ENCODE peak calls at places on chromosomes 16 and 17, in nine cellular contexts. D is ovary; U is PC-9; B is mammary epithelial cell; R is naive thymus-derived CD4-positive, alpha-beta T cell; Y is OCI-LY7; I is aorta; Q is CD8-positive, alpha-beta memory T cell; C is left lung. F is an unnamed sample.

GRCh38 chr17:39271546-39271945 is 45.8 kb upstream of the STAC2 start:
- DNase-seq in I (no peak), Y (no peak), U (no peak), R (no peak), B (no peak), Q (no peak), D (no peak), C (no peak), F (no peak)

GRCh38 chr16:52383640-52384292 is 163.2 kb downstream of the TOX3 start:
- DNase-seq in Y (no peak), R (no peak), C (no peak), B (no peak), U (no peak), Q (no peak), I (no peak), D (no peak), F (no peak)

GRCh38 chr17:51848451-51848850 is 310.1 kb downstream of the CA10 start:
- DNase-seq in C (no peak), Y (no peak), Q (no peak), I (no peak), R (no peak), B (peak; percentile 66), D (no peak), U (no peak), F (no peak)

GRCh38 chr17:46791531-46791930 is 27.0 kb downstream of the WNT3 start:
- DNase-seq in C (no peak), D (no peak), I (no peak), U (no peak), Q (no peak), R (no peak), B (no peak), Y (no peak), F (no peak)

GRCh38 chr16:57091990-57092785 is at the start of gene CPNE2:
- DNase-seq in R (peak; percentile 29), I (peak; percentile 80), Q (peak; percentile 21), D (peak; percentile 80), C (peak; percentile 75), B (no peak), Y (peak; percentile 56), U (peak; percentile 56), F (no peak)

GRCh38 chr17:38868095-38868967 is 1.5 kb upstream of the LASP1 start:
- DNase-seq in I (peak; percentile 75), B (no peak), C (peak; percentile 55), Y (peak; percentile 83), Q (no peak), R (no peak), U (peak; percentile 42), D (peak; percentile 63), F (no peak)

GRCh38 chr17:40100669-40101366 is 429 bp upstream of the NR1D1 start:
- DNase-seq in I (peak; percentile 99), D (peak; percentile 98), U (peak; percentile 98), R (peak; percentile 67), C (peak; percentile 98), Q (peak; percentile 93), Y (peak; percentile 93), B (peak; percentile 98), F (peak; percentile 94)

GRCh38 chr17:43552229-43552837 is 6.2 kb upstream of the ETV4 start:
- DNase-seq in C (no peak), D (no peak), Y (no peak), B (no peak), I (no peak), R (no peak), U (no peak), Q (no peak), F (no peak)

DNA sequence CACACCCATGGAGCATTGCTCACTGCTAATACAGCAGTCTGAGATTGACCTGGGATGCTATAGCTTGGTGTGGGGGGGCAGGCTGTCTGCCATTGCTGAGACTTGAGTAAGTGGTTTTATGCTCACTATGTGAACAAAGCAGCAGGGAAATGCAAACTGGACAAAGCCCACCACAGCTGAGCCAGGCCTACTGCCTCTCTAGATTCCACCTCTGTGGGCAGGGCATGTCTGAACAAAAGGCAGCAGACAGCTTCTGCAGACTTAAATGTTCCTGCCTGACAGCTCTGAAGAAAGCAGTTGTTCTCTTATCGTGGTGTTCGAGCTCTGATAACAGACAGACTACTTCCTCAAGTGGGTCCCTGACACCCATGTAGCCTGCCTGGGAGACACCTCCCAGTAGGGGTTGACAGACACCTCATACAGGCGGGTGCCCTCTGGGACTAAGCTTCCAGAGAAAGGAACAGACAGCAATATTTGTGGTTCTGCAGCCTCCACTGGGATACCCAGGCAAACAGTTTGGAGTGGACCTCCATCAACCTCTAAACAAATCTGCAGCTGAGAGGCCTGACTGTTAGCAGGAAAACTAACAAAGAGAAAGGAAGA is 2204.8 kb downstream of the TP53TG3F start:
- DNase-seq in Y (no peak), B (no peak), C (no peak), Q (no peak), D (no peak), U (no peak), R (no peak), I (no peak), F (no peak)
- H3K9me3 ChIP-seq in Y (no peaks in the 10 kb centered on the region), B (peaks cover 3% of the 10 kb centered on the region), C (no peaks in the 10 kb centered on the region), Q (no peaks in the 10 kb centered on the region), D (no peaks in the 10 kb centered on the region), U (no peaks in the 10 kb centered on the region), R (no peaks in the 10 kb centered on the region), I (no peaks in the 10 kb centered on the region), F (no peaks in the 10 kb centered on the region)

DNA sequence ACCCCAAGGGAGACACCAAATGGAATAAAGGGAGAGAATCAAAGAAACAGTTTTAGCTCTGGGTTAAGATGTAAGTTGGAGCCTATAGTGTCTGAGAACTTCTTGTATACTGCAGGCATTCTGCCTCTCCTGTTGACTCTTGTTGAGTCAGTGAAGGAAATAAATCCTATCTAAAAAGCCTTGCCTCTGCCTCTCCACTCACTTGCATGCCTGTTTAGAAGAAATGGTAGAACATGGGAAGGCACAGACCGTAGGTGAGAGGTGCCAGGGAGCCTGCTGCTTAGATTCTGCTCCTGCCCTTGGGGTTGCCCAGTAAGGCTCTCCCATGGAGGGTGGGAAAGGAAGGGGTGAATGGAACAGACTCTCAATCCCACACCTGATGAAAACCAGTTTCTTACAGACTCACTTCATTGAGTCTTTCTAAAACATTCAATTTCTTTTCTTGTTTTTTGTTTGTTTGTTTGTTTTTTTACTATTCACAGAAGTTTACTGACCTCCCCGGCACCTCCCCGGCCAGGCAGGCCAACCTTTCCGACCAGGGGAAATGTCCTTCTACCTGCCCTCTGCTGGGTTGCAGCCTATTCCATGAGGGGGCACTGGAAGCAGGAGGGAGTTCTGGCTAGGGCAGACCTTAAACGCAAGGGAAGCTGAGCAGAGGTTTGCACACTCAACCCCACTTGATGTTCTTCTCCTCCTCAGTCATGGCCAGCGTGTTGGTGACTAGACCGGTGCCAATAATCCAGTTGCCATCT is 211.7 kb upstream of the WSB1 start:
- DNase-seq in Y (no peak), Q (no peak), R (no peak), I (no peak), U (no peak), B (no peak), D (no peak), C (no peak), F (no peak)
- H3K9me3 ChIP-seq in Y (no peaks in the 10 kb centered on the region), Q (no peaks in the 10 kb centered on the region), R (no peaks in the 10 kb centered on the region), I (no peaks in the 10 kb centered on the region), U (no peaks in the 10 kb centered on the region), B (peaks cover 2% of the 10 kb centered on the region), D (no peaks in the 10 kb centered on the region), C (no peaks in the 10 kb centered on the region), F (no peaks in the 10 kb centered on the region)

GRCh38 chr16:35574011-35574410 is 2114.6 kb downstream of the TP53TG3F start:
- DNase-seq in R (no peak), U (no peak), I (no peak), D (no peak), Y (no peak), B (no peak), C (no peak), Q (no peak), F (no peak)

GRCh38 chr16:35574454-35575431 is 2115.3 kb downstream of the TP53TG3F start:
- DNase-seq in I (no peak), U (no peak), D (no peak), R (no peak), C (no peak), B (no peak), Y (no peak), Q (no peak), F (no peak)

GRCh38 chr16:35573407-35573806 is 2114.0 kb downstream of the TP53TG3F start:
- DNase-seq in U (no peak), D (no peak), B (no peak), I (no peak), R (no peak), Y (no peak), C (no peak), Q (no peak), F (no peak)

GRCh38 chr16:35570946-35571345 is 2111.5 kb downstream of the TP53TG3F start:
- DNase-seq in I (no peak), D (no peak), Y (no peak), R (no peak), B (no peak), Q (no peak), U (no peak), C (no peak), F (no peak)

DNA sequence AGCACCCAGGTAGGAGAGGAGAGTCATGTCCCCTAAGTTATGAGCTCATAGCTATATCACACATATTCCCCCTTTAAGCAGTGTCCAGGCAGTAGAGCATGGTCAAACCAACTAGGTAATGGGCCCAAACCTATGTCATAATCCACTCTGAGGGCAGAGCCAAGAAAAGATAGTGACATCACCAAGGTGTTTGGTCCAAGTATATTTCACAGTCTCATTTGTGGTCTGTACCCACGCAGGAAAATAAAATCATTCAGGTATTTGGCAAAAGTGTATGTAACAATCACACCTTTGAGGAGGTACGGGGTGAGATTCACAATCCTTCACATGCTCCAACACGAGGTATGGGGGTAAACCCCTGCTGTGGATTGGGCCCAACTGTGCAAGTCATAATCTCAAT is 2112.8 kb downstream of the TP53TG3F start:
- DNase-seq in Q (no peak), D (no peak), U (no peak), R (no peak), Y (no peak), I (no peak), C (no peak), B (no peak), F (no peak)
- H3K9me3 ChIP-seq in Q (peaks cover 4% of the 10 kb centered on the region), D (no peaks in the 10 kb centered on the region), U (no peaks in the 10 kb centered on the region), R (no peaks in the 10 kb centered on the region), Y (no peaks in the 10 kb centered on the region), I (no peaks in the 10 kb centered on the region), C (no peaks in the 10 kb centered on the region), B (peaks cover 36% of the 10 kb centered on the region), F (no peaks in the 10 kb centered on the region)

DNA sequence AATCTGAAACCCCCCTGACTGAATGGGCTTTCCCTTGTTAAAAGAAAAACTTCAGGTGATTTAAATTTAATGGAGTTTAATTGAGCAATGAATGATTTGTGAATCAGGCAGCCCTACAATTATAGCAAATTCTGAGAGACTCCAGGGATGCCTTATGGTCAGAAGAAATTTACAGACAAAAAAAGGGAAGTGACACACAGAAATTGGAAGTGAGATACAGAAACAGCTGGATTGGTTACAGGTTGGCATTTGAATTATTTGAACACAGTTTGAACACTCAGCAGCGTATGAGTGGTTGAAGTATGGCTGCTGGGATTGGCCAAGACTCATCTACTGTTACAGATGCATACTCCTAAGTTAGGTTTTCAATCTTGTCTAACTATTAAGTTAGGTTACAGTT is 19.0 kb upstream of the CPHXL start:
- DNase-seq in U (no peak), B (no peak), D (no peak), Y (no peak), Q (no peak), R (no peak), I (no peak), C (no peak), F (no peak)
- H3K9me3 ChIP-seq in U (peaks cover 4% of the 10 kb centered on the region), B (peaks cover 5% of the 10 kb centered on the region), D (no peaks in the 10 kb centered on the region), Y (peaks cover 36% of the 10 kb centered on the region), Q (no peaks in the 10 kb centered on the region), R (no peaks in the 10 kb centered on the region), I (no peaks in the 10 kb centered on the region), C (peaks cover 5% of the 10 kb centered on the region), F (no peaks in the 10 kb centered on the region)

GRCh38 chr17:21299981-21300600 is 15.6 kb downstream of the MAP2K3 start:
- DNase-seq in U (no peak), Y (no peak), R (no peak), B (no peak), Q (no peak), I (no peak), D (no peak), C (no peak), F (no peak)
- H3K9me3 ChIP-seq in U (no peaks in the 10 kb centered on the region), Y (no peaks in the 10 kb centered on the region), R (no peaks in the 10 kb centered on the region), B (no peaks in the 10 kb centered on the region), Q (no peaks in the 10 kb centered on the region), I (no peaks in the 10 kb centered on the region), D (no peaks in the 10 kb centered on the region), C (no peaks in the 10 kb centered on the region), F (no peaks in the 10 kb centered on the region)

F was measured in T-helper 17 cell.